ENCODE peak calls at places on chromosomes 2 and 18, in seven cellular contexts. M is renal cortical epithelial cell; U is lower lobe of right lung; E is stimulated activated CD4-positive, alpha-beta T cell treated with anti-CD3 and anti-CD28 coated beads, TNF-alpha, amount 100 ng/mL, for 4 hours; F is retina; T is naive thymus-derived CD8-positive, alpha-beta T cell; C is NCI-H1092. O is an unnamed sample.

GRCh38 chr2:134372611-134373131 is 118.8 kb downstream of the MGAT5 start:
- DNase-seq in M (peak), U (no peak), E (no peak), F (no peak), T (no peak), C (peak), O (peak)

GRCh38 chr2:102505290-102505689 is 32.3 kb downstream of the SLC9A4 start:
- DNase-seq in M (no peak), U (peak), E (no peak), F (no peak), T (no peak), C (no peak), O (no peak)

GRCh38 chr2:156023266-156023879 is 309.1 kb downstream of the NR4A2 start:
- DNase-seq in M (no peak), U (no peak), E (no peak), F (no peak), T (no peak), C (no peak), O (no peak)

GRCh38 chr2:4827836-4828235 is 864.3 kb upstream of the SOX11 start:
- DNase-seq in M (no peak), U (no peak), E (no peak), F (no peak), T (no peak), C (no peak), O (no peak)

GRCh38 chr2:9484533-9484932 is 10.2 kb downstream of the IAH1 start:
- DNase-seq in M (no peak), U (no peak), E (no peak), F (no peak), T (no peak), C (no peak), O (no peak)

GRCh38 chr2:196963043-196963442 is 36.5 kb upstream of the PGAP1 start:
- DNase-seq in M (peak), U (no peak), E (no peak), F (no peak), T (no peak), C (no peak), O (no peak)

GRCh38 chr18:70452501-70452900 is 163.7 kb downstream of the SOCS6 start:
- DNase-seq in M (no peak), U (no peak), E (no peak), F (no peak), T (no peak), C (no peak), O (no peak)

GRCh38 chr2:1709335-1709605 is 35.0 kb downstream of the PXDN start:
- DNase-seq in M (no peak), U (no peak), E (no peak), F (no peak), T (no peak), C (no peak), O (no peak)

GRCh38 chr2:75607988-75608683 is 38.4 kb upstream of the MRPL19 start:
- DNase-seq in M (peak), U (no peak), E (no peak), F (no peak), T (no peak), C (no peak), O (no peak)

GRCh38 chr2:225725726-225726125 is 326.2 kb downstream of the NYAP2 start:
- DNase-seq in M (no peak), U (no peak), E (no peak), F (no peak), T (no peak), C (no peak), O (no peak)

GRCh38 chr18:23650963-23651927 is 11.5 kb downstream of the ANKRD29 start:
- DNase-seq in M (peak), U (no peak), E (no peak), F (peak), T (no peak), C (no peak), O (peak)

GRCh38 chr18:58532298-58532697 is 96.6 kb downstream of the ALPK2 start:
- DNase-seq in M (peak), U (no peak), E (no peak), F (no peak), T (no peak), C (no peak), O (no peak)

GRCh38 chr2:162072976-162073775 is 839 bp downstream of the DPP4 start:
- DNase-seq in M (no peak), U (peak), E (no peak), F (peak), T (peak), C (no peak), O (no peak)

GRCh38 chr2:16900405-16901025 is 234.9 kb upstream of the CYRIA start:
- DNase-seq in M (peak), U (no peak), E (no peak), F (no peak), T (no peak), C (no peak), O (no peak)

GRCh38 chr2:225041871-225042799 is at the start of gene DOCK10:
- DNase-seq in M (no peak), U (peak), E (peak), F (peak), T (peak), C (no peak), O (no peak)

GRCh38 chr2:210003394-210003793 is 956 bp downstream of the RPE start:
- DNase-seq in M (no peak), U (no peak), E (no peak), F (no peak), T (no peak), C (no peak), O (no peak)